ENCODE peak calls at places on chromosome 11, in eight cellular contexts. M is right cardiac atrium, T is heart left ventricle, Z is left ventricle myocardium inferior, K is neural progenitor cell, P is OCI-LY7, E is iPS DF 6.9, D is fibroblast of lung. W is an unnamed sample. For H3K9me3, the result is how much of the 10 kb centered on the place peaks cover.

GRCh38 chr11:127843483-127844396 is 743.6 kb downstream of the ETS1 start:
- DNase-seq in M (peak), T (peak), Z (peak), K (peak), P (peak), E (peak), D (peak), W (no peak)

GRCh38 chr11:87740968-87741367 is 434.3 kb downstream of the RAB38 start:
- DNase-seq in M (no peak), T (no peak), Z (no peak), K (no peak), P (no peak), E (no peak), D (no peak), W (no peak)

GRCh38 chr11:76669901-76670474 is 559 bp downstream of the LRRC32 start:
- DNase-seq in M (no peak), T (peak), Z (no peak), K (peak), P (peak), E (no peak), D (peak), W (no peak)

GRCh38 chr11:77658213-77659013 is 20.8 kb upstream of the CLNS1A start:
- DNase-seq in M (no peak), T (no peak), Z (no peak), K (no peak), P (no peak), E (no peak), D (peak), W (no peak)

GRCh38 chr11:33539659-33540249 is 160.9 kb downstream of the C11orf91 start:
- DNase-seq in M (no peak), T (peak), Z (no peak), K (no peak), P (peak), E (no peak), D (no peak), W (no peak)

GRCh38 chr11:27921472-27921871 is 186.5 kb downstream of the KIF18A start:
- DNase-seq in M (no peak), T (no peak), Z (no peak), K (no peak), P (no peak), E (no peak), D (no peak), W (no peak)

GRCh38 chr11:113773092-113773415 is 438 bp downstream of the ZW10 start:
- DNase-seq in M (no peak), T (no peak), Z (no peak), K (peak), P (peak), E (no peak), D (peak), W (no peak)

GRCh38 chr11:107840120-107840479 is 18.5 kb downstream of the SLC35F2 start:
- DNase-seq in M (peak), T (no peak), Z (no peak), K (no peak), P (no peak), E (no peak), D (no peak), W (no peak)

GRCh38 chr11:2517016-2517385 is 72.2 kb downstream of the KCNQ1 start:
- DNase-seq in M (peak), T (peak), Z (peak), K (no peak), P (no peak), E (no peak), D (no peak), W (no peak)

GRCh38 chr11:86632499-86633269 is 39.7 kb downstream of the ME3 start:
- DNase-seq in M (no peak), T (no peak), Z (no peak), K (peak), P (no peak), E (no peak), D (peak), W (no peak)

GRCh38 chr11:127639916-127640315 is 639.3 kb upstream of the KIRREL3 start:
- DNase-seq in M (no peak), T (no peak), Z (no peak), K (no peak), P (no peak), E (no peak), D (peak), W (no peak)

GRCh38 chr11:46026616-46027293 is 94.5 kb downstream of the PHF21A start:
- DNase-seq in M (no peak), T (no peak), Z (no peak), K (no peak), P (no peak), E (no peak), D (peak), W (no peak)

GRCh38 chr11:5107285-5107684 is 30.9 kb downstream of the OR52A5 start:
- DNase-seq in M (no peak), T (no peak), Z (no peak), K (no peak), P (no peak), E (no peak), D (no peak), W (no peak)

GRCh38 chr11:5103066-5103465 is 33.7 kb downstream of the OR52E1 start:
- DNase-seq in M (no peak), T (no peak), Z (no peak), K (no peak), P (no peak), E (no peak), D (no peak), W (no peak)

DNA sequence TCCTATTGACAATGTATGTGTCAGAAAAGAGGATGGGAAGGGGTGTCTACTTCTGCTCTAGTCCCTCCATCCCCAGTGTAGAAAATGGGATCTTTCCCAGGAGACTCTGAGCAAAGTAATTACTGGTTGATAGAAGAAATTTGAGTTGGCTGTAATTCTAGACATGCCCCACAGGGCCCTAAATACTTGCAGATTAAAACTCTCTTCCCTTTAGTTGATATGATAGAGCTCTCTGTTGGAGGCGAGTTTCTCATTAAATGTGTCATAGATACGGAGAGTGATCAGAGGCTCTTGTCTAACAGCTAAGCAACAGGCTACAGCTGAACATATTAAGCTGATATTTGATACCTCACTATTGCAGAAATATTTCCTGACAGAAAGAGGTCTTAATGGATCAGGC is 32.9 kb downstream of the OR52E1 start:
- DNase-seq in M (no peak), T (no peak), Z (no peak), K (no peak), P (no peak), E (no peak), D (no peak), W (no peak)
- H3K9me3 ChIP-seq in M (under half), T (under half), Z (under half), K (under half), P (under half), E (under half), D (under half), W (under half)

DNA sequence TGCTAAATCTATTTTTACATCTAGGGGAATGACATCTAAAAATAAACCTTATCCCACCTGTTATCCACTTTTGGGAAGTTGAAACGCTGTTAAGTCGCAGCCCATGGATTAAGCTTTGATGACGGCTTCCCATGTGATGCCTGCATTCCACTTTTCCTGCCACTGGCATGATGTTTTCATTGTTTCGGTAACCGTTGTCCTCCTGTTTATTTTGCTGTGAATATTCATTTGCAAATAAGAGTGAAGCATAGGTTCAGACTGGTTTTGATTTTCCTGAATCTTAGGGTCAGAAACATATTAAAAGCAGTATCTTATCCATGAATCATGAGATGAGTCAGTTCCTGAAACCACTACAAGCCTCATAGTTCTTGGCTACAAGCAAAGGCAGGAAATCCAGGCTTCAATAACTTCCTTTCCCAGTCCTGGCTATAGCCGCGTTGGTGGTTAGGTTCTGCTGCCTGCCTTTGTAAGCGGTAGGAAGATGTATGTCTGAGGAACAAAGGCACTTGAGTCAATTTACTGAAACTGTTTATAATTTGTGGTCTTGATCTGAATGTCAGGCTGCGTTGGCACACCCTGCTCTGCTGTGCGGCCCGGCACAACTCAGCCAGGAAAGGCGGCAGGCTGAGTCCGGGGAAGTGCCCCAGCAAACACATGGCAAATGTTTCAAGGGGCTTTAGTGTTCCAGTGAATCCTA is 19.4 kb downstream of the TEAD1 start:
- DNase-seq in M (peak), T (peak), Z (peak), K (no peak), P (peak), E (no peak), D (peak), W (peak)
- H3K4me3 ChIP-seq in M (peak), T (peak), Z (peak), K (no peak), P (peak), E (no peak), D (peak), W (peak)

GRCh38 chr11:41842673-41843072 is 383.2 kb upstream of the LRRC4C start:
- DNase-seq in M (no peak), T (no peak), Z (no peak), K (no peak), P (no peak), E (no peak), D (no peak), W (no peak)

GRCh38 chr11:41848349-41848748 is 388.9 kb upstream of the LRRC4C start:
- DNase-seq in M (no peak), T (no peak), Z (no peak), K (no peak), P (no peak), E (no peak), D (no peak), W (no peak)

GRCh38 chr11:41849250-41849649 is 389.8 kb upstream of the LRRC4C start:
- DNase-seq in M (no peak), T (no peak), Z (no peak), K (no peak), P (no peak), E (no peak), D (no peak), W (no peak)

DNA sequence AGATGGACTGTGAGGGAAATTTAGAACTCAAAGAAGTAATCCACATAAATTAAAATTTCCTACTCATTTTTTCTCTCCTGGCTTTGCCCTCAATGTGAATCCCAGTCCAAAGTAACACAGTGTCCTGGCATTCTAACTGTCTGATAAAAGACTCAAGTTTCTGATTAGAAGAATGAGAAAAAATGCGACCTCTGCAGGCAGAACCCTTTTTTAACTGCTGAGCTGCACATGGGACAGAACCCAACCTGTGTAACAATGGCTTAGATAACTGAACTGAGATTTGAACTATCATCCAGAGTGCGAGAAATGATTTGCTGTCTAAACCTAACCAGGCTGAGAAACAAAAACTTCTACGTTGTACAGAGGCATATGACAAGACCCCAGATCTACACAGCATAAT is 385.6 kb upstream of the LRRC4C start:
- DNase-seq in M (no peak), T (no peak), Z (no peak), K (peak), P (no peak), E (peak), D (no peak), W (no peak)
- H3K9me3 ChIP-seq in M (under half), T (under half), Z (under half), K (under half), P (under half), E (under half), D (under half), W (under half)

DNA sequence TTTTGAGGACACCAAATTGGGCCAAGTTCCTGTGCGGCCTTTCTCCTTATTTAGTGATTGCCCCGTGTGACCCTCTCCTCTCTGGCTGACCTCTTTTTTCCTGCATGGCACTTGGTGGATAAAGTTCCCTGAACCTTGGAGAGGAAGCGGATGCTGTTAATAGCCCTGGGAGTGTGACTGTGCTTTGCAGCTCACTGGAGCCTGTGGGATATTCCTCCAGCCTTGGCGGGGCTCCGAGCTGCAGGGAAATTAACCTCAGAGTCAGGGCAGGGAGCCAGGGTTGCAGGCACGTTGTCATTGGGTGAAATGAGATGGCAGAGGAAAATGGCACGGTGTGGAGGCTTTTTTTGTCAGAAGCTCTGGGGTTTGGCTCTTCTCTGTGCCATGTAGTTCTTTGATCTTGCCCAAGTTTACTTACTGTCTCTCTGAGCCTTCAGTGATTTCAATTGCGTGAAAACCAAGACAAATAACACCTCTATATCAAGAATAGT is 965 bp downstream of the OR9Q1 start:
- DNase-seq in M (peak), T (peak), Z (peak), K (no peak), P (no peak), E (no peak), D (peak), W (no peak)
- H3K4me3 ChIP-seq in M (no peak), T (no peak), Z (no peak), K (no peak), P (no peak), E (no peak), D (no peak), W (no peak)

GRCh38 chr11:70604221-70604620 is 205.9 kb downstream of the CTTN start:
- DNase-seq in M (no peak), T (no peak), Z (no peak), K (no peak), P (no peak), E (no peak), D (no peak), W (no peak)
- H3K9me3 ChIP-seq in M (under half), T (under half), Z (under half), K (under half), P (under half), E (under half), D (under half), W (under half)

GRCh38 chr11:117876049-117876340 is 463 bp downstream of the FXYD6 start:
- DNase-seq in M (no peak), T (no peak), Z (no peak), K (no peak), P (no peak), E (no peak), D (no peak), W (no peak)

GRCh38 chr11:117873828-117874125 is 2.7 kb downstream of the FXYD6 start:
- DNase-seq in M (no peak), T (no peak), Z (no peak), K (no peak), P (no peak), E (no peak), D (no peak), W (no peak)

GRCh38 chr11:117875397-117876048 is 935 bp downstream of the FXYD6 start:
- DNase-seq in M (peak), T (no peak), Z (peak), K (peak), P (no peak), E (no peak), D (no peak), W (no peak)

GRCh38 chr11:117874253-117874909 is 2.1 kb downstream of the FXYD6 start:
- DNase-seq in M (peak), T (no peak), Z (no peak), K (peak), P (no peak), E (no peak), D (no peak), W (no peak)

GRCh38 chr11:117874910-117875396 is 1.5 kb downstream of the FXYD6 start:
- DNase-seq in M (no peak), T (no peak), Z (no peak), K (no peak), P (no peak), E (no peak), D (no peak), W (no peak)
- H3K4me3 ChIP-seq in M (no peak), T (peak), Z (peak), K (peak), P (no peak), E (no peak), D (peak), W (no peak)